ENCODE peak calls at places on chromosomes 7 and 10, in six cellular contexts. D is ascending aorta, M is uterus, F is heart left ventricle, B is Peyer's patch, S is left ventricle myocardium inferior. U is an unnamed sample. For H3K9me3 and H3K36me3, the result is how much of the 10 kb centered on the place peaks cover.

GRCh38 chr7:121204537-121204936 is 124.3 kb upstream of the WNT16 start:
- DNase-seq in D (no peak), B (no peak), S (peak), F (peak), M (no peak), U (no peak)

GRCh38 chr10:1043532-1043995 is 5.4 kb downstream of the IDI1 start:
- DNase-seq in S (peak), B (peak), F (no peak), M (no peak), D (no peak), U (no peak)

GRCh38 chr10:475709-476457 is 213.6 kb downstream of the DIP2C start:
- DNase-seq in F (no peak), S (no peak), M (no peak), D (no peak), B (no peak), U (no peak)

GRCh38 chr7:92448185-92448747 is 984 bp downstream of the GATAD1 start:
- DNase-seq in M (peak), D (no peak), B (peak), F (peak), S (peak), U (peak)

GRCh38 chr10:1019362-1019761 is 6.3 kb downstream of the IDI2 start:
- DNase-seq in M (no peak), B (no peak), S (no peak), D (no peak), F (no peak), U (no peak)

GRCh38 chr10:15439381-15439837 is 68.3 kb upstream of the FAM171A1 start:
- DNase-seq in D (no peak), M (peak), B (no peak), F (peak), S (peak), U (no peak)

GRCh38 chr7:84364708-84365107 is 170.1 kb upstream of the SEMA3A start:
- DNase-seq in M (no peak), F (no peak), S (no peak), B (no peak), D (no peak), U (no peak)

GRCh38 chr7:150451097-150451793 is 815 bp downstream of the GIMAP8 start:
- DNase-seq in M (no peak), S (peak), D (no peak), B (peak), F (peak), U (peak)

GRCh38 chr7:158973440-158973839 is 117.1 kb downstream of the DYNC2I1 start:
- DNase-seq in B (no peak), S (peak), M (no peak), D (no peak), F (no peak), U (no peak)

GRCh38 chr7:21543528-21544302 is 876 bp downstream of the DNAH11 start:
- DNase-seq in S (no peak), F (no peak), M (no peak), D (no peak), B (no peak), U (no peak)

GRCh38 chr10:64444578-64444977 is 923.4 kb downstream of the REEP3 start:
- DNase-seq in M (no peak), B (no peak), S (no peak), D (no peak), F (no peak), U (no peak)

GRCh38 chr10:86979977-86980448 is 11.7 kb downstream of the ADIRF start:
- DNase-seq in D (no peak), S (peak), B (no peak), F (peak), M (peak), U (no peak)

GRCh38 chr7:133253522-133253882 is 624 bp downstream of the EXOC4 start:
- DNase-seq in S (no peak), F (no peak), M (no peak), B (no peak), D (no peak), U (no peak)

GRCh38 chr7:5387711-5388245 is 35.9 kb downstream of the TNRC18 start:
- DNase-seq in S (no peak), D (no peak), B (no peak), F (no peak), M (no peak), U (peak)

GRCh38 chr7:30751696-30752273 is at the start of gene INMT:
- DNase-seq in F (peak), D (no peak), B (no peak), M (peak), S (peak), U (no peak)

GRCh38 chr7:137626469-137627067 is 220.2 kb downstream of the DGKI start:
- DNase-seq in S (no peak), F (peak), M (no peak), B (no peak), D (no peak), U (peak)

GRCh38 chr7:127154958-127155357 is 97.8 kb downstream of the GRM8 start:
- DNase-seq in S (no peak), F (no peak), D (no peak), M (no peak), B (no peak), U (no peak)

GRCh38 chr10:93947055-93947454 is 46.7 kb upstream of the PLCE1 start:
- DNase-seq in F (peak), B (no peak), S (peak), M (no peak), D (no peak), U (no peak)

GRCh38 chr10:84026821-84027257 is 112.5 kb upstream of the GHITM start:
- DNase-seq in D (no peak), F (no peak), S (no peak), B (no peak), M (no peak), U (no peak)

GRCh38 chr10:15052121-15052520 is 8.4 kb downstream of the OLAH start:
- DNase-seq in F (no peak), B (no peak), S (no peak), D (no peak), M (no peak), U (no peak)

GRCh38 chr7:17584822-17585221 is 286.4 kb downstream of the AHR start:
- DNase-seq in S (no peak), D (no peak), F (no peak), B (no peak), M (no peak), U (no peak)

GRCh38 chr7:104207348-104207730 is 474 bp downstream of the ORC5 start:
- DNase-seq in S (no peak), B (no peak), M (no peak), D (no peak), F (no peak), U (no peak)

GRCh38 chr10:49527061-49527460 is 11.9 kb downstream of the ERCC6 start:
- DNase-seq in D (no peak), F (no peak), M (no peak), B (no peak), S (no peak), U (no peak)

GRCh38 chr10:105187243-105187642 is 546.2 kb downstream of the SORCS3 start:
- DNase-seq in D (no peak), S (no peak), B (no peak), F (no peak), M (no peak), U (no peak)

GRCh38 chr10:50992972-50993766 is 81.1 kb upstream of the PRKG1 start:
- DNase-seq in F (peak), M (peak), B (no peak), D (no peak), S (peak), U (no peak)

GRCh38 chr10:130745831-130746230 is 565.7 kb downstream of the TCERG1L start:
- DNase-seq in M (no peak), B (peak), S (no peak), D (no peak), F (no peak), U (no peak)
- H3K9me3 ChIP-seq in M (under half), B (under half), S (under half), D (under half), F (under half), U (under half)

GRCh38 chr10:79137404-79137803 is 68.6 kb downstream of the ZMIZ1 start:
- DNase-seq in D (no peak), F (no peak), B (no peak), S (no peak), M (no peak), U (no peak)

GRCh38 chr10:79138449-79139123 is 69.8 kb downstream of the ZMIZ1 start:
- DNase-seq in M (no peak), S (no peak), F (no peak), D (no peak), B (no peak), U (no peak)

GRCh38 chr10:79135790-79136189 is 67.0 kb downstream of the ZMIZ1 start:
- DNase-seq in D (no peak), M (no peak), B (no peak), F (no peak), S (no peak), U (no peak)

GRCh38 chr10:79137826-79138225 is 69.1 kb downstream of the ZMIZ1 start:
- DNase-seq in B (peak), D (no peak), M (no peak), F (no peak), S (peak), U (peak)

DNA sequence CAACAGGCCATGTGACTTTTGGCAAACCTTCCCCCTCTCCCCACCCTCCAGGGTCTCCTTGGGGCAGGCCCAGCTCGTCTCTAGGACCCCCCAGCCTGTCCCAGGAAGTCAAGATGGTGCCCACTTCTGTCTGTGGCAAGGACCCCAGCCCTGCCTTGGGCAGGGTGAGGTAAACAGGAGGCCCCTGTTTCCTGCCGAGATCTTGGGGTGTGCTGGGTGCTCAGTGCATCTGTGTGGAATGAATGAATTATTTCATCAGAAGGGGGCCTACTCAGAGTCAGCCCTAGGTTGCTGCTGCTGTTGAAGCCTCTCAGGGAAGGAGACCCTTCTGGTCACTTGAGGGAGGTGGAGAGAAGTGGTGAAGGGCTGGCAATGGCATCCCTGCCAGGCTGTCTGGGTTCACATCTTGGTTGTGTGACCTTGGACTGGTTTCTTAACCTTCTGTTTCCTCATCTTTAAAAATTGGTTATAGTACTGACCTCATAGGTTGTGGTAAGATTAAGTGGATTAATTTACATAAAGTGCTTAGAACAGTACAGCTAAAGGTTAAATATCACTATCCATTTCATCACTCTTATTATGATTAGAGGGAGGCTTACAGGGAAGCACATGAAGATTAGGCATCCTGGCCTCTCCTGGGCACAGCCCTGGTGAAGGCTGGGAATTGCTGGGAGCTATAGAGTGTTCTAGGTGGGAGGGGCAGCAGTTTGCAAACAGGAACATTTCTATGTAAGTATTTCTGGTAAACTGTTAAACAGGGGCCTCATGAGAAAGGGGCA is 67.7 kb downstream of the ZMIZ1 start:
- DNase-seq in M (no peak), B (no peak), D (no peak), S (no peak), F (no peak), U (no peak)
- H3K36me3 ChIP-seq in M (under half), B (under half), D (under half), S (under half), F (under half), U (under half)

GRCh38 chr7:110852156-110852858 is 238.6 kb upstream of the LRRN3 start:
- DNase-seq in B (no peak), S (no peak), F (no peak), M (no peak), D (no peak), U (no peak)

GRCh38 chr7:110861163-110861562 is 229.8 kb upstream of the LRRN3 start:
- DNase-seq in D (no peak), F (no peak), M (no peak), B (no peak), S (no peak), U (no peak)

GRCh38 chr7:110853263-110853662 is 237.7 kb upstream of the LRRN3 start:
- DNase-seq in F (no peak), S (no peak), B (no peak), D (no peak), M (no peak), U (no peak)

GRCh38 chr7:110857106-110857505 is 233.8 kb upstream of the LRRN3 start:
- DNase-seq in F (no peak), B (no peak), D (no peak), M (no peak), S (no peak), U (no peak)

DNA sequence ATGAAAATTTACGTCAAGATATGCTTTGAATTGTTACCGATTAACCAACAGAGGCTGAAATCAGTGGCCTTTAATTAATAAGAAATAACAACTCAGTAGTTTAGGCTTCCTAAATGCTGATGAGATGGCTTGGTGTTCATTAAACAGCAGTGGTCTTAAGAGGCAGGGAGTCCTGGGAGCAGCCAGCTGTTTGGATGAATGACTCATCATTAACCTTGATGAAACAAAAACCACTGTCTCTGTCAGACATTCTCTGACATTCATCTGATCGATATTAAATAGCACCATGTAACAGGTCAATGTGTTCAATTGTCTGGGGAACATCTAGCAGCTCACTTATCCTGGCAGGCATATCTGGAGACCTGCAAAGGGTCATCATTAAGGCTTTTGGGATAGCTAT is 234.2 kb upstream of the LRRN3 start:
- DNase-seq in D (no peak), M (no peak), B (no peak), F (no peak), S (no peak), U (no peak)
- H3K9me3 ChIP-seq in D (under half), M (under half), B (under half), F (under half), S (under half), U (under half)

GRCh38 chr7:44694326-44694725 is 54.3 kb upstream of the ZMIZ2 start:
- DNase-seq in B (no peak), F (no peak), S (no peak), D (no peak), M (no peak), U (no peak)
- H3K36me3 ChIP-seq in B (under half), F (half or more), S (half or more), D (half or more), M (under half), U (under half)

GRCh38 chr10:42596196-42596595 is 42.2 kb downstream of the ZNF33B start:
- DNase-seq in F (no peak), M (no peak), B (no peak), S (no peak), D (no peak), U (no peak)

GRCh38 chr10:42593284-42593683 is 45.1 kb downstream of the ZNF33B start:
- DNase-seq in B (no peak), S (no peak), M (no peak), F (no peak), D (no peak), U (no peak)

GRCh38 chr10:42598249-42598873 is 40.0 kb downstream of the ZNF33B start:
- DNase-seq in B (no peak), M (no peak), F (no peak), D (no peak), S (no peak), U (no peak)

GRCh38 chr10:42594246-42594650 is 44.1 kb downstream of the ZNF33B start:
- DNase-seq in F (no peak), D (no peak), S (no peak), M (no peak), B (no peak), U (no peak)
- H3K9me3 ChIP-seq in F (under half), D (under half), S (half or more), M (under half), B (under half), U (half or more)

GRCh38 chr10:95442341-95442740 is 118.8 kb downstream of the SORBS1 start:
- DNase-seq in B (no peak), D (no peak), F (no peak), M (no peak), S (no peak), U (no peak)
- H3K36me3 ChIP-seq in B (under half), D (under half), F (under half), M (under half), S (under half), U (under half)

GRCh38 chr7:157936976-157937375 is 600.2 kb downstream of the DNAJB6 start:
- DNase-seq in B (no peak), S (no peak), D (no peak), F (no peak), M (no peak), U (no peak)

GRCh38 chr7:157940497-157940896 is 603.7 kb downstream of the DNAJB6 start:
- DNase-seq in M (no peak), F (no peak), B (no peak), D (no peak), S (no peak), U (no peak)

GRCh38 chr7:157941210-157941609 is 604.4 kb downstream of the DNAJB6 start:
- DNase-seq in M (no peak), B (no peak), S (no peak), D (no peak), F (no peak), U (no peak)

GRCh38 chr7:157937432-157937831 is 600.6 kb downstream of the DNAJB6 start:
- DNase-seq in S (no peak), F (no peak), B (no peak), M (no peak), D (no peak), U (no peak)

GRCh38 chr7:157938211-157938610 is 601.4 kb downstream of the DNAJB6 start:
- DNase-seq in D (no peak), M (no peak), B (no peak), S (no peak), F (no peak), U (no peak)
- H3K9me3 ChIP-seq in D (under half), M (under half), B (under half), S (under half), F (under half), U (under half)

GRCh38 chr7:94436018-94436604 is 41.4 kb downstream of the COL1A2 start:
- DNase-seq in B (peak), F (peak), D (no peak), S (no peak), M (peak), U (peak)

GRCh38 chr7:94440460-94441039 is 45.9 kb downstream of the COL1A2 start:
- DNase-seq in M (no peak), S (no peak), F (no peak), D (no peak), B (no peak), U (no peak)

GRCh38 chr7:94436700-94437099 is 42.0 kb downstream of the COL1A2 start:
- DNase-seq in S (no peak), D (no peak), M (no peak), B (no peak), F (no peak), U (no peak)

GRCh38 chr7:94441138-94441537 is 46.4 kb downstream of the COL1A2 start:
- DNase-seq in B (no peak), D (no peak), M (no peak), F (no peak), S (no peak), U (no peak)

DNA sequence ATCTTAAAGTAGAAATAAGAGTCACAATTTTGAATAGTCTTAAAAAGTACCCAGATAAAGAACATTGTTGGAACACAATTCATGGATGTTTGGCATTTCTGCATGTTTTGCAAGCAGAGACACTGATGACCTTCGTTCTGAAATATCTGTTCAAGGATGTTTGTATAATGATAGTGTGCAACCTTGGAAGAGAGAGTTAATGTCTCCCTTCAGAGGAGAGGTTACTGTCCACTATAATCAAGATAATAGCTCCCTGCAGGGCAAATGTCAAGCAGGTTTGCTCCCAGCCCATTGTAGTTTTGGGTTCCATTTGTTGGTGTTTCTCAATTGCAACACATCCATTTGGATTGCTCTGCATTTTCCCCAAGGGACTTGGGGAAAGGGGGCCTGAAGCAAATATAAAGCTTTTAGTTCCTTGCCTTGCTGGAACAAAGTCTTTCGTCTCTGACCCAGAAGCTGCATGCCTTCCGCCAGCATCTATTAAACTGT is 45.2 kb downstream of the COL1A2 start:
- DNase-seq in B (no peak), D (no peak), S (no peak), F (no peak), M (no peak), U (no peak)
- H3K36me3 ChIP-seq in B (under half), D (under half), S (under half), F (under half), M (under half), U (under half)

GRCh38 chr10:109259293-109259692 is 664.0 kb downstream of the XPNPEP1 start:
- DNase-seq in D (no peak), S (no peak), F (no peak), B (no peak), M (no peak), U (no peak)

GRCh38 chr10:109264004-109264403 is 659.3 kb downstream of the XPNPEP1 start:
- DNase-seq in D (no peak), F (no peak), S (no peak), M (no peak), B (no peak), U (no peak)

GRCh38 chr10:109261231-109261630 is 662.1 kb downstream of the XPNPEP1 start:
- DNase-seq in D (no peak), S (no peak), F (no peak), M (no peak), B (no peak), U (no peak)
- H3K9me3 ChIP-seq in D (under half), S (under half), F (under half), M (under half), B (under half), U (under half)